ENCODE peak calls at places on chromosomes 4 and X, in nine cellular contexts. T, S, L, A, F, M, N, K and O are unnamed samples.

GRCh38 chr4:19224820-19225219 is 1026.9 kb upstream of the SLIT2 start:
- DNase-seq in T (peak), M (no peak), F (no peak), L (no peak), A (peak), S (no peak), K (no peak), N (no peak), O (peak)

GRCh38 chrX:83022020-83022419 is 486.1 kb upstream of the POU3F4 start:
- DNase-seq in N (no peak), F (no peak), K (no peak), L (no peak), T (no peak), S (no peak), M (no peak), A (peak), O (no peak)

GRCh38 chrX:107628662-107629532 is 587 bp downstream of the PRPS1 start:
- DNase-seq in F (peak), T (no peak), S (peak), K (peak), N (peak), M (no peak), A (peak), L (peak), O (no peak)

GRCh38 chr4:121182296-121182695 is 18.2 kb upstream of the TNIP3 start:
- DNase-seq in S (no peak), L (no peak), A (no peak), K (no peak), F (no peak), T (peak), M (no peak), N (peak), O (peak)

GRCh38 chr4:169252339-169253086 is 18.2 kb downstream of the SH3RF1 start:
- DNase-seq in L (no peak), M (no peak), F (no peak), N (no peak), K (no peak), A (no peak), S (no peak), T (peak), O (no peak)

GRCh38 chrX:100939336-100939735 is 10.6 kb upstream of the XKRX start:
- DNase-seq in N (no peak), S (no peak), F (no peak), A (no peak), K (no peak), M (no peak), T (no peak), L (no peak), O (no peak)

GRCh38 chr4:38189445-38189844 is 229.2 kb downstream of the PTTG2 start:
- DNase-seq in S (no peak), A (peak), F (no peak), N (no peak), M (no peak), T (peak), K (peak), L (no peak), O (peak)

GRCh38 chr4:168923526-168924194 is 86.4 kb downstream of the CBR4 start:
- DNase-seq in S (no peak), N (peak), T (peak), F (no peak), L (peak), M (no peak), K (peak), A (peak), O (peak)

GRCh38 chr4:55121246-55121645 is 4.1 kb downstream of the KDR start:
- DNase-seq in A (no peak), F (no peak), L (no peak), S (no peak), N (no peak), T (peak), K (no peak), M (no peak), O (no peak)

GRCh38 chr4:6012200-6012599 is 6.0 kb downstream of the C4orf50 start:
- DNase-seq in M (no peak), F (no peak), A (no peak), T (no peak), K (no peak), S (no peak), L (no peak), N (no peak), O (no peak)

GRCh38 chr4:6010789-6011188 is 7.4 kb downstream of the C4orf50 start:
- DNase-seq in K (no peak), F (no peak), A (no peak), T (no peak), M (no peak), N (no peak), S (no peak), L (no peak), O (no peak)

GRCh38 chr4:6013564-6013963 is 4.7 kb downstream of the C4orf50 start:
- DNase-seq in S (no peak), A (no peak), T (no peak), L (no peak), N (no peak), F (no peak), K (no peak), M (no peak), O (no peak)

GRCh38 chr4:6011271-6011671 is 7.0 kb downstream of the C4orf50 start:
- DNase-seq in T (no peak), F (no peak), K (no peak), L (no peak), A (no peak), N (no peak), S (no peak), M (no peak), O (no peak)

DNA sequence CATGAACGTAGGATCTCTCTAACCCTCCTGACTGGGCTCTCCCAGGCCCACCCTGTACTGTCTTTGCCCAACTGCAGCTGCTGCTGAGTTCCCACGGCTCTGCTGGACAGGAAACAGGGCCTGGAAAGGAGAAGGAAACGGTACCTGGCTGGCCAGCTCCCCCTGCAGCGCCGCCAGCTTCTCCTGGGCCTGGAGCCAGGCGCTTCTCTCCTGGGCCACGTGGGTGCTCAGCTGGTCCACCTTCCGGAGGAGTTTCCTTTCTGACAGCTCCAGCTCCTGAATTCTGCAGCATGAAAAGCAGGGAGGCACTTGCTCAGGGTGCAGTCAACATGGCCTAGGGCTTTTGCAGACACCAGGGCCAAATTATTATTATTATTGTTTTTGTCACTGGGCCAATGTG is 6.5 kb downstream of the C4orf50 start:
- DNase-seq in S (no peak), L (no peak), K (no peak), N (no peak), M (no peak), A (no peak), F (peak), T (no peak), O (no peak)
- H3K4me3 ChIP-seq in S (no peak), L (no peak), K (no peak), N (no peak), M (no peak), A (no peak), F (no peak), T (no peak), O (no peak)

GRCh38 chr4:124785645-124786044 is 73.1 kb upstream of the ANKRD50 start:
- DNase-seq in S (no peak), K (no peak), T (no peak), N (no peak), A (no peak), F (no peak), L (no peak), M (no peak), O (no peak)
- TF ChIP-seq CTCF in S (no peak), K (no peak), T (peak), N (no peak), A (no peak), F (no peak), L (no peak), M (no peak), O (no peak)

DNA sequence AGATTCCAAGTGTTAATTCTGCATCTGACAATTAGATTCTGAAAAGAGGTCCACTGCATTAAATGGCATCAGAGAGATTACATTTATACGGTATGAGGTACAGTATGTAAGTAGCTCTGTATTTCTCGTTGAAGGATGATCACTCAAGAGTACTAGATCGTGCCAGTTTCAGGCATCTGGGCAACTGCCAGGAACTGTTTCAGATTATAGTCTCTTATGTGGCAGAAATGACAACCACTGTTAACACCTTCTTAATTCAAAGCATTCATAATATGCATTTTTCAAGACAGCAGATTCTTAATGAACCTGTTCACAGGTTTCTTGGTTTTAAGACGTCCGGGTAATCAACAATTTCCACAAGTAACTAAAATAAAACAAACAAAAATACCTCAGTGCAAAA is 1.6 kb downstream of the ANKRD50 start:
- DNase-seq in K (no peak), L (no peak), A (no peak), F (no peak), T (peak), M (no peak), N (peak), S (no peak), O (peak)
- H3K4me3 ChIP-seq in K (peak), L (no peak), A (peak), F (peak), T (peak), M (peak), N (peak), S (peak), O (peak)

GRCh38 chr4:25367004-25367621 is 9.9 kb upstream of the ANAPC4 start:
- DNase-seq in A (peak), M (no peak), K (no peak), F (no peak), L (no peak), T (peak), S (no peak), N (no peak), O (peak)
- TF ChIP-seq CTCF in A (peak), M (peak), K (peak), F (peak), L (no peak), T (peak), S (peak), N (peak), O (peak)

GRCh38 chr4:139154538-139154937 is 22.5 kb downstream of the ELF2 start:
- DNase-seq in M (no peak), T (no peak), A (no peak), S (no peak), F (no peak), K (no peak), L (no peak), N (no peak), O (no peak)
- H3K4me3 ChIP-seq in M (no peak), T (no peak), A (no peak), S (no peak), F (no peak), K (no peak), L (no peak), N (no peak), O (no peak)

GRCh38 chr4:112266823-112267222 is 18.9 kb downstream of the TIFA start:
- DNase-seq in M (no peak), L (no peak), S (no peak), N (no peak), K (no peak), A (peak), F (no peak), T (peak), O (peak)
- TF ChIP-seq CTCF in M (no peak), L (peak), S (peak), N (peak), K (no peak), A (peak), F (peak), T (peak), O (peak)

GRCh38 chr4:11546391-11547160 is 117.9 kb upstream of the HS3ST1 start:
- DNase-seq in K (no peak), A (no peak), F (no peak), S (no peak), N (no peak), M (no peak), T (no peak), L (no peak), O (no peak)
- H3K4me3 ChIP-seq in K (no peak), A (no peak), F (no peak), S (no peak), N (no peak), M (no peak), T (no peak), L (no peak), O (no peak)

GRCh38 chr4:10197952-10198351 is 81.4 kb upstream of the WDR1 start:
- DNase-seq in S (no peak), L (no peak), N (peak), K (no peak), T (no peak), A (no peak), M (no peak), F (no peak), O (no peak)

GRCh38 chr4:10186228-10187214 is 69.9 kb upstream of the WDR1 start:
- DNase-seq in S (no peak), M (no peak), N (no peak), F (no peak), L (no peak), K (no peak), T (peak), A (no peak), O (peak)

GRCh38 chr4:10188400-10189004 is 71.9 kb upstream of the WDR1 start:
- DNase-seq in A (no peak), M (no peak), F (no peak), S (no peak), N (no peak), L (no peak), T (no peak), K (no peak), O (no peak)

GRCh38 chr4:10196191-10196590 is 79.6 kb upstream of the WDR1 start:
- DNase-seq in F (no peak), A (no peak), N (no peak), S (no peak), L (no peak), K (no peak), M (no peak), T (no peak), O (no peak)

DNA sequence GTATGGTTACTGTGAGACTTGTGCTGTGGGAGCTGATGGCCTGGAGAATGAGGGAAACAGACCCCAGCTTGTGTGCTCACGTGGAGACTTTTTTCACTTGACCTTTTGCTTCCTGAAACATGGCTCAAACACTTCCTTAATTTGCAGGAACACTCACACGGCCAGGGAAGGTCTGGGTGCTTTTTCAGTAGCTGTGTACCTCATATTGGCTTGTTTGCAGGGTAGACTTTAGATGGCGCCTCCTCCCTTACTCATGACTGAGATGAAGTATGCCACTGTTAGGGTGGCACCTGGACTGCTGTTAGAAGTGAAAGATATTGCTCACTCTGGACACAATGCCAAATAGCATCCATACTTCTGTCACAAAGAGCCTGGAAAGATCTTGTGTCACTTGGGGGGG is 75.7 kb upstream of the WDR1 start:
- DNase-seq in N (peak), T (no peak), M (no peak), A (no peak), F (no peak), K (no peak), L (no peak), S (no peak), O (no peak)
- TF ChIP-seq CTCF in N (no peak), T (no peak), M (no peak), A (no peak), F (no peak), K (no peak), L (no peak), S (no peak), O (no peak)

DNA sequence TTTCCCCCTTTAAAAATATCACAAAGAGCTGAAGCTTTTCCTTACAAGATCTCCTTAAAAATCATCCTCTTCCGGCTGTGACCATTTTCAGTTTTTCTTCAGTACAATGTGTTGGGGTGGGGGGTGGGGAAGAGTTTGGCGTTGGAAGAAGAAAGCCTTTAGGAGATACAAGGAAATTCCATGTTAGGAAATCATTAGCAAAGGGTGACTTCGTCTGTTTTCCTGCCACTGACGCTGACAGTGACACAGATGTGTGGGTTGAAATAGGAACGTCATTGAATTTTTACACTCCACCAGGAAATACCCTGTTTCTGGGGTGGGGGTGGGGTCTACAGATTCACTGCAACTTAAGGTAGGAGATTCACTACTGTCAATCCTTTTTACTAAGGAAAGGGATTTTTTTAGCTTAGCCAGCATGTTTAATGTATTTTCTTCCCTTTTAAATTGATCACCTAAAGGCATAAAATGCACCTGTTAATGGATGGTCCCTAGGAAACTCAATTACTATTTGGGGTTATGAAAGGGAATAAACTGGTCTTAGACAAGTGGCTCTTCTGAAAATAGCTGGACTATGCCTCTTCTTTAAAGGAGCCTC is 3.9 kb downstream of the MAMLD1 start:
- DNase-seq in K (no peak), A (peak), T (peak), S (no peak), N (no peak), M (no peak), F (no peak), L (no peak), O (peak)
- H3K4me3 ChIP-seq in K (peak), A (peak), T (peak), S (peak), N (no peak), M (peak), F (peak), L (peak), O (peak)

GRCh38 chr4:70533791-70534190 is 15.4 kb downstream of the AMTN start:
- DNase-seq in T (no peak), A (no peak), L (no peak), S (no peak), K (no peak), F (no peak), N (no peak), M (no peak), O (no peak)
- TF ChIP-seq CTCF in T (no peak), A (no peak), L (no peak), S (no peak), K (no peak), F (no peak), N (no peak), M (no peak), O (no peak)